ENCODE peak calls at places on chromosomes 7 and 10, in five cellular contexts. B is HepG2, V is GM12878, Y is SK-N-SH, I is H1. G is an unnamed sample.

GRCh38 chr7:28179081-28180030 is 1.2 kb downstream of the JAZF1 start:
- DNase-seq in B (no peak), V (no peak), Y (peak), I (peak), G (peak)

GRCh38 chr10:77582710-77583115 is 54.9 kb downstream of the KCNMA1 start:
- DNase-seq in B (no peak), V (no peak), Y (no peak), I (no peak), G (peak)

GRCh38 chr10:34191399-34191798 is 623.7 kb downstream of the PARD3 start:
- DNase-seq in B (no peak), V (no peak), Y (no peak), I (no peak), G (no peak)

GRCh38 chr7:81285142-81285871 is 366.5 kb upstream of the SEMA3C start:
- DNase-seq in B (no peak), V (no peak), Y (no peak), I (no peak), G (no peak)

GRCh38 chr10:23192741-23193434 is 776 bp downstream of the PTF1A start:
- DNase-seq in B (no peak), V (no peak), Y (peak), I (peak), G (no peak)

GRCh38 chr7:71343821-71344341 is 211.9 kb downstream of the GALNT17 start:
- DNase-seq in B (no peak), V (no peak), Y (no peak), I (no peak), G (no peak)

GRCh38 chr10:10056958-10057357 is 960.7 kb upstream of the CELF2 start:
- DNase-seq in B (no peak), V (no peak), Y (peak), I (no peak), G (no peak)

GRCh38 chr10:114470956-114471905 is 66.9 kb upstream of the AFAP1L2 start:
- DNase-seq in B (peak), V (peak), Y (peak), I (peak), G (peak)

GRCh38 chr7:13282377-13282980 is 595.0 kb downstream of the ARL4A start:
- DNase-seq in B (no peak), V (no peak), Y (peak), I (no peak), G (no peak)

GRCh38 chr7:45923290-45923689 is 2.2 kb upstream of the IGFBP3 start:
- DNase-seq in B (peak), V (no peak), Y (peak), I (peak), G (peak)

GRCh38 chr10:4686644-4686996 is 139.4 kb upstream of the AKR1E2 start:
- DNase-seq in B (peak), V (no peak), Y (no peak), I (no peak), G (no peak)

GRCh38 chr10:70500812-70501301 is 22.3 kb downstream of the PALD1 start:
- DNase-seq in B (no peak), V (no peak), Y (no peak), I (no peak), G (no peak)

GRCh38 chr10:99522511-99523250 is 10.1 kb upstream of the NKX2-3 start:
- DNase-seq in B (no peak), V (no peak), Y (peak), I (peak), G (no peak)

GRCh38 chr10:125694874-125695273 is 11.9 kb upstream of the TEX36 start:
- DNase-seq in B (no peak), V (no peak), Y (no peak), I (no peak), G (no peak)

GRCh38 chr10:13659887-13660544 is 73.3 kb downstream of the PRPF18 start:
- DNase-seq in B (no peak), V (peak), Y (peak), I (peak), G (peak)

GRCh38 chr7:73451780-73452398 is 18.3 kb downstream of the FZD9 start:
- DNase-seq in B (peak), V (peak), Y (peak), I (no peak), G (peak)

GRCh38 chr7:4668510-4668847 is 13.6 kb upstream of the FOXK1 start:
- DNase-seq in B (no peak), V (no peak), Y (no peak), I (no peak), G (no peak)

GRCh38 chr7:132837529-132837928 is 244.4 kb downstream of the CHCHD3 start:
- DNase-seq in B (no peak), V (no peak), Y (no peak), I (no peak), G (no peak)

GRCh38 chr7:3861941-3862340 is 560.9 kb downstream of the SDK1 start:
- DNase-seq in B (no peak), V (peak), Y (no peak), I (no peak), G (no peak)

GRCh38 chr10:92785118-92785517 is 63.2 kb upstream of the EXOC6 start:
- DNase-seq in B (no peak), V (no peak), Y (no peak), I (no peak), G (no peak)

GRCh38 chr10:5818048-5818331 is 4.8 kb upstream of the GDI2 start:
- DNase-seq in B (no peak), V (no peak), Y (no peak), I (no peak), G (no peak)

GRCh38 chr7:128459394-128459878 is 3.8 kb downstream of the HILPDA start:
- DNase-seq in B (peak), V (peak), Y (peak), I (peak), G (peak)

GRCh38 chr10:62856021-62856420 is 39.9 kb upstream of the EGR2 start:
- DNase-seq in B (no peak), V (no peak), Y (no peak), I (no peak), G (no peak)

GRCh38 chr10:66828957-66829356 is 96.9 kb upstream of the LRRTM3 start:
- DNase-seq in B (no peak), V (no peak), Y (no peak), I (no peak), G (no peak)

GRCh38 chr10:29609696-29610095 is 25.1 kb downstream of the SVIL start:
- DNase-seq in B (no peak), V (no peak), Y (no peak), I (no peak), G (no peak)

GRCh38 chr10:29878492-29878891 is 180.9 kb downstream of the JCAD start:
- DNase-seq in B (no peak), V (no peak), Y (no peak), I (no peak), G (no peak)

DNA sequence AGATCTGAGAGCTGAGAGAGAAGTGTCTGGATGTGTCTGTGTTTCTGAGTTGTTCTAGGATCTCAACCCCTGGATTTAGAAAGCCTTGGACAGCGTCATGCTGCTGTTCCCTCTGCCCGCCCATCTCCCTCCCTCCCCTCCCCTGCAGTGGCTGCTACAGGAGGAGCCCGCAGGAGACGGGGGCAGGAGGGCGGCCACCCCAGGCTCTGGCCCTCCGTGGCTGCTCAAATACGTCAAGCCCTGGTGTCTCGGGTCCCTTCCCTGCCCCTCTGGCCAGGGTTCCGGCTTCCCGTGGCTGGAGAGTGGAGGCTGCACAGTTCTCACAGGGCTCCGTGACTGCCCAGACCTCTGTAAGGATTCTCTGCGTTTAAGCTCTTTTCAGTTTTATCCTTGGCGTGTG is 79.5 kb downstream of the VIPR2 start:
- DNase-seq in B (no peak), V (no peak), Y (no peak), I (no peak), G (no peak)
- TF ChIP-seq CHD2 in B (no peak), V (no peak), Y (no peak), I (no peak), G (no peak)

GRCh38 chr10:79349072-79349491 is 1.8 kb downstream of the PPIF start:
- DNase-seq in B (no peak), V (no peak), Y (no peak), I (no peak), G (peak)

GRCh38 chr10:79347226-79347893 is at the start of gene PPIF:
- DNase-seq in B (peak), V (peak), Y (peak), I (peak), G (peak)

GRCh38 chr10:79346388-79347225 is 662 bp upstream of the PPIF start:
- DNase-seq in B (no peak), V (no peak), Y (peak), I (peak), G (no peak)

GRCh38 chr10:79348640-79348988 is 1.3 kb downstream of the PPIF start:
- DNase-seq in B (no peak), V (no peak), Y (no peak), I (no peak), G (peak)

DNA sequence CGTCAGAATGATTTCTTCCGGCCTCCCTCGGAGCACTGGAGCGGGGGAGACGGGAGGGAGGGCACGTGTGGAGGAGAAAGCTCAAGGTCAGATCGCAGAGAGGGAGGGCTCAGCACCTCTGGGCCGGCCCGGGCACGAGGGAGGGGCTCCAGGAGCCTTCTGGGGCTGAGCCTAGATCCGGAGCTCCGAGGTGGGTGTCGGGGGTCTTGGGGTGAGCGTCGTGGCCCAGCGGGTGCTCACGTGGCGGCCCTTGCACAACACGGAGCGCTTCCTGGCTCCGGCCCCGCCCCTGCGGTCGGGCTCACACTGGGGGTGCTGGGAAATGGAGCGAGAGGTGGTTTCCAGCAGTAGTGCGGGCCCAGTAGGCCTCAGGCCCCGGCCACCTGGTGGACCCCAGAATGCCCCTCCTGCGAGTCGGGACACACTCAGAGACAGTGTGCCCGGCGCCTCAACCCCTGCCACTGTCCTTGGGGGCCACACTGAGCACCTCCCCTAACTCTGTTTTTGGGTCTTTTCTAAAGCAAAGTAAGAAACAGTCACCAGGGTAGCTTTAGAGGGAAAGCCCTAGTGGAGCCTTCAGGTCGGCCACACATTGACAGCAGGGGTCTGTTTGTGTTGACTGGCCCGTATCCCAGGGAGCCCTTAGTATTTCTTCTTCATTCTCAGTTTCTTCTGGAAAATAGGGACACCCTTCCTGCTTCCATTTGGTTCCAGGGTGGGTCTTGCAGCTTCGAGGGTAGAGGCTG is 798 bp downstream of the PPIF start:
- DNase-seq in B (peak), V (no peak), Y (peak), I (peak), G (peak)
- TF ChIP-seq POLR2AphosphoS5 in B (no peak), V (peak), Y (no peak), I (no peak), G (peak)

GRCh38 chr10:90168244-90168643 is 466.9 kb downstream of the KIF20B start:
- DNase-seq in B (no peak), V (no peak), Y (no peak), I (no peak), G (no peak)

GRCh38 chr10:90171014-90171722 is 469.8 kb downstream of the KIF20B start:
- DNase-seq in B (no peak), V (no peak), Y (no peak), I (no peak), G (no peak)

GRCh38 chr10:90162464-90162863 is 461.1 kb downstream of the KIF20B start:
- DNase-seq in B (no peak), V (no peak), Y (no peak), I (no peak), G (no peak)

DNA sequence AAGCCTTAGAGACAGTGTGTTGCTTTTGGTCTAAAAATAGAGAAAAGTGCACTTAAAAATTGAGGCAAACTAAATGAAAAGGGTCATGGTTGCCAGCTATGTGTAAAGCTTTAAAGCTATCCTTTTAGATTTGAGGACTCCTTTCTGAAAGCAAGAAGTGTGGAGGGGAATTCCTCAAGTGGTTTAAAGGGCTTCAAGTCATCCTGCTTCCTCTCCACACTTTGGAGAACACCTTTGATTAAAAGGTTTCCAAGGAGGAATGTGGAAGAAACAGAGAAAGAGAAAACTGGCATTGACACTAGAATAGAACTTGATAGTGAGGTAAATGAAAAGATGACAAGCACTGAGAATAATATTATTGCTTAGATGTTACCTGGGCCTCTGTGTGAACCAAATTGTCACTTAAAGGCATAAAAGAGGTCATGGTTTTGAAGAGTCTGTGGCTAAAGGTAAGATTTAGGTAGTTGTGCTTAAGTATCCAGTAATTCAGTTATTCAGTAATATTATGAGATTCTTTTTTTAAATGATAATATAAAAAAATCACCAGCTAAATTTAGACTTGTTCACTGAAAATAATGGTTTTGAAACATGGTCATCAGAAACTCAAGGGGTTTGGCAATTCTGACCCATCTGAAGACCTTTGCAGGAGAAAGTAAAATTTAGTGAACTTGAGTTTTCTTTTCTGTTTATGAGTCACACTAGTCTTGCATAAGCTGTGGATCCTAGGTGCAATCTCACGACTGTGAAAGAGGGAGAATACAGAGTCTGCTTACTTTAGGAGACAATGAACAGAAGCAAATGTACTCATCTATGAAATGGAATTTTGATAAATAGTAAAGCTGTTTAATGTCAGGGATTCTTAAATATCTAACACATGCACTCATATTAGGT is 466.0 kb downstream of the KIF20B start:
- DNase-seq in B (no peak), V (peak), Y (no peak), I (no peak), G (no peak)
- TF ChIP-seq CHD2 in B (no peak), V (no peak), Y (no peak), I (no peak), G (no peak)

GRCh38 chr10:1084011-1084950 is 28.1 kb downstream of the WDR37 start:
- DNase-seq in B (no peak), V (no peak), Y (no peak), I (no peak), G (no peak)
- TF ChIP-seq POLR2AphosphoS5 in B (no peak), V (no peak), Y (no peak), I (no peak), G (no peak)

G was measured in K562.